ENCODE peak calls at places on chromosomes 1 and 21, in nine cellular contexts. V, Q, G, W, I, L, O, U and Y are unnamed samples.

GRCh38 chr21:45583831-45584509 is 41.7 kb upstream of the SLC19A1 start:
- DNase-seq in V (no peak), Q (peak), G (peak), W (no peak), I (no peak), L (no peak), O (no peak), U (no peak), Y (no peak)

GRCh38 chr1:227316941-227317540 is 1.3 kb downstream of the CDC42BPA start:
- DNase-seq in V (peak), Q (no peak), G (no peak), W (no peak), I (no peak), L (peak), O (peak), U (peak), Y (peak)

GRCh38 chr1:7628273-7628672 is 142.8 kb upstream of the VAMP3 start:
- DNase-seq in V (no peak), Q (no peak), G (no peak), W (no peak), I (no peak), L (no peak), O (no peak), U (no peak), Y (no peak)

GRCh38 chr21:25759573-25759972 is 24.8 kb downstream of the GABPA start:
- DNase-seq in V (peak), Q (no peak), G (no peak), W (no peak), I (no peak), L (no peak), O (no peak), U (no peak), Y (no peak)

GRCh38 chr1:186386725-186387383 is 11.2 kb downstream of the ODR4 start:
- DNase-seq in V (no peak), Q (no peak), G (no peak), W (no peak), I (no peak), L (no peak), O (no peak), U (no peak), Y (no peak)

GRCh38 chr1:212858461-212859265 is 588 bp downstream of the FLVCR1 start:
- DNase-seq in V (peak), Q (no peak), G (peak), W (peak), I (peak), L (peak), O (peak), U (peak), Y (peak)

GRCh38 chr21:46161180-46161799 is 5.9 kb upstream of the FTCD start:
- DNase-seq in V (no peak), Q (no peak), G (peak), W (no peak), I (no peak), L (no peak), O (no peak), U (no peak), Y (peak)

GRCh38 chr1:67988066-67988465 is 62.4 kb downstream of the DIRAS3 start:
- DNase-seq in V (no peak), Q (no peak), G (no peak), W (no peak), I (no peak), L (no peak), O (no peak), U (no peak), Y (peak)

GRCh38 chr1:14571810-14572767 is 26.4 kb upstream of the KAZN start:
- DNase-seq in V (no peak), Q (no peak), G (no peak), W (no peak), I (no peak), L (peak), O (no peak), U (no peak), Y (peak)

GRCh38 chr1:236619398-236619797 is 15.1 kb upstream of the HEATR1 start:
- DNase-seq in V (no peak), Q (no peak), G (no peak), W (no peak), I (peak), L (no peak), O (no peak), U (no peak), Y (no peak)

GRCh38 chr1:204814146-204814884 is 56.3 kb upstream of the NFASC start:
- DNase-seq in V (no peak), Q (peak), G (no peak), W (no peak), I (no peak), L (no peak), O (no peak), U (no peak), Y (no peak)

GRCh38 chr1:111099289-111099688 is 40.6 kb downstream of the DRAM2 start:
- DNase-seq in V (no peak), Q (no peak), G (no peak), W (peak), I (no peak), L (peak), O (no peak), U (no peak), Y (no peak)

GRCh38 chr1:36471830-36472641 is 7.9 kb upstream of the MRPS15 start:
- DNase-seq in V (no peak), Q (no peak), G (peak), W (no peak), I (no peak), L (no peak), O (no peak), U (no peak), Y (no peak)

GRCh38 chr1:67646145-67647035 is 38.6 kb upstream of the GADD45A start:
- DNase-seq in V (peak), Q (peak), G (no peak), W (no peak), I (peak), L (peak), O (no peak), U (peak), Y (peak)

GRCh38 chr1:113199718-113200455 is 126.9 kb downstream of the LRIG2 start:
- DNase-seq in V (no peak), Q (no peak), G (no peak), W (no peak), I (no peak), L (no peak), O (no peak), U (no peak), Y (no peak)

GRCh38 chr1:184900507-184900906 is 73.8 kb downstream of the NIBAN1 start:
- DNase-seq in V (no peak), Q (no peak), G (no peak), W (no peak), I (no peak), L (no peak), O (no peak), U (no peak), Y (no peak)

GRCh38 chr1:14578156-14578555 is 20.3 kb upstream of the KAZN start:
- DNase-seq in V (peak), Q (no peak), G (no peak), W (no peak), I (no peak), L (no peak), O (no peak), U (no peak), Y (no peak)

GRCh38 chr1:29298175-29298720 is 61.9 kb downstream of the PTPRU start:
- DNase-seq in V (no peak), Q (no peak), G (peak), W (no peak), I (no peak), L (no peak), O (no peak), U (no peak), Y (no peak)

GRCh38 chr1:232510367-232511110 is 119.4 kb downstream of the SIPA1L2 start:
- DNase-seq in V (no peak), Q (no peak), G (no peak), W (no peak), I (no peak), L (no peak), O (no peak), U (no peak), Y (no peak)

GRCh38 chr1:11281518-11282331 is 8.7 kb downstream of the UBIAD1 start:
- DNase-seq in V (peak), Q (no peak), G (no peak), W (no peak), I (no peak), L (no peak), O (no peak), U (peak), Y (peak)

GRCh38 chr21:27759091-27759659 is 792.3 kb upstream of the ADAMTS5 start:
- DNase-seq in V (no peak), Q (peak), G (no peak), W (no peak), I (no peak), L (no peak), O (no peak), U (peak), Y (peak)

GRCh38 chr1:22889213-22889827 is 83.3 kb downstream of the LACTBL1 start:
- DNase-seq in V (peak), Q (no peak), G (no peak), W (peak), I (no peak), L (peak), O (peak), U (peak), Y (peak)

GRCh38 chr1:62407398-62408009 is 29.3 kb upstream of the USP1 start:
- DNase-seq in V (peak), Q (no peak), G (no peak), W (peak), I (no peak), L (peak), O (peak), U (no peak), Y (peak)

GRCh38 chr1:43061803-43062202 is 103.1 kb upstream of the SLC2A1 start:
- DNase-seq in V (no peak), Q (no peak), G (no peak), W (no peak), I (no peak), L (no peak), O (no peak), U (no peak), Y (no peak)

GRCh38 chr1:1089731-1090423 is 15.8 kb upstream of the RNF223 start:
- DNase-seq in V (no peak), Q (no peak), G (peak), W (no peak), I (peak), L (no peak), O (no peak), U (no peak), Y (no peak)

GRCh38 chr1:228978486-228979324 is 243.4 kb downstream of the RHOU start:
- DNase-seq in V (no peak), Q (peak), G (no peak), W (no peak), I (peak), L (no peak), O (no peak), U (peak), Y (peak)

GRCh38 chr1:188317894-188318293 is 1489.1 kb downstream of the PLA2G4A start:
- DNase-seq in V (no peak), Q (no peak), G (no peak), W (no peak), I (no peak), L (no peak), O (no peak), U (no peak), Y (no peak)

GRCh38 chr21:38319781-38320180 is 63.0 kb downstream of the KCNJ15 start:
- DNase-seq in V (peak), Q (no peak), G (no peak), W (no peak), I (no peak), L (no peak), O (no peak), U (no peak), Y (no peak)

GRCh38 chr1:159915571-159916239 is 9.6 kb downstream of the TAGLN2 start:
- DNase-seq in V (no peak), Q (no peak), G (peak), W (no peak), I (no peak), L (no peak), O (no peak), U (no peak), Y (no peak)

GRCh38 chr1:226826479-226827245 is 43.8 kb upstream of the PSEN2 start:
- DNase-seq in V (no peak), Q (no peak), G (no peak), W (no peak), I (no peak), L (no peak), O (no peak), U (no peak), Y (no peak)

GRCh38 chr1:55938376-55938850 is 641.0 kb downstream of the PLPP3 start:
- DNase-seq in V (no peak), Q (no peak), G (no peak), W (no peak), I (no peak), L (no peak), O (no peak), U (no peak), Y (no peak)

GRCh38 chr1:234154320-234155251 is 218.7 kb upstream of the COA6 start:
- DNase-seq in V (peak), Q (no peak), G (no peak), W (peak), I (no peak), L (peak), O (peak), U (peak), Y (peak)

DNA sequence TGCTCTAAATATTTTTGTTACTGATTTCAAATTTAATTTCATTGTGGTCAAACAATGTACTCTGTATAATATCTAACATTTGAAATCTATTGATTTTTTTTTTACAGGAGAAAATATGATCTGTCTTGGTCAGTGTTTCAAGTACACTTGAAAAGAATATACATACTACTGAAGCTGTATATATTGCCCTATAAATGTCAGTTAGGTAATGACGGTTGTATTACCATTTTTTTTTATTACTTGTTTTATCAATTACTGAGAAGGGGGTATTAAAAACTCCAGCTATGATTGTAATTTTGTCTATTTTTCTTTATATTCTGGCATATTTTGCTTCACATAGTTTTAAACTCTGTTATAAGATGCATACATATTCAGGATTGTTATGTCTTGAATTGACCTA is 59.7 kb upstream of the CACHD1 start:
- DNase-seq in V (no peak), Q (no peak), G (no peak), W (no peak), I (no peak), L (no peak), O (no peak), U (no peak), Y (no peak)
- H3K4me3 ChIP-seq in V (no peak), Q (no peak), G (no peak), W (no peak), I (no peak), L (no peak), O (no peak), U (no peak), Y (no peak)

GRCh38 chr1:16038620-16038912 is 5.0 kb upstream of the CLCNKB start:
- DNase-seq in V (no peak), Q (no peak), G (no peak), W (peak), I (no peak), L (no peak), O (no peak), U (no peak), Y (no peak)
- TF ChIP-seq POLR2A in V (no peak), Q (no peak), G (no peak), W (no peak), I (no peak), L (no peak), O (no peak), U (no peak), Y (no peak)

GRCh38 chr1:90963236-90963635 is 58.6 kb downstream of the ZNF644 start:
- DNase-seq in V (no peak), Q (no peak), G (no peak), W (no peak), I (no peak), L (no peak), O (no peak), U (no peak), Y (no peak)

GRCh38 chr1:90952906-90953305 is 68.9 kb downstream of the ZNF644 start:
- DNase-seq in V (no peak), Q (no peak), G (no peak), W (no peak), I (no peak), L (peak), O (no peak), U (no peak), Y (no peak)

GRCh38 chr1:90959352-90960206 is 62.3 kb downstream of the ZNF644 start:
- DNase-seq in V (peak), Q (no peak), G (no peak), W (peak), I (no peak), L (peak), O (no peak), U (no peak), Y (no peak)

GRCh38 chr1:90955769-90956168 is 66.1 kb downstream of the ZNF644 start:
- DNase-seq in V (no peak), Q (no peak), G (no peak), W (no peak), I (no peak), L (no peak), O (no peak), U (no peak), Y (no peak)

GRCh38 chr1:90957497-90957896 is 64.3 kb downstream of the ZNF644 start:
- DNase-seq in V (no peak), Q (no peak), G (no peak), W (no peak), I (no peak), L (no peak), O (no peak), U (no peak), Y (no peak)
- H3K4me3 ChIP-seq in V (no peak), Q (no peak), G (no peak), W (no peak), I (no peak), L (no peak), O (no peak), U (no peak), Y (no peak)

GRCh38 chr1:32199043-32199716 is 1.2 kb upstream of the CCDC28B start:
- DNase-seq in V (no peak), Q (no peak), G (no peak), W (no peak), I (no peak), L (no peak), O (no peak), U (no peak), Y (no peak)
- TF ChIP-seq POLR2A in V (no peak), Q (no peak), G (no peak), W (no peak), I (no peak), L (no peak), O (no peak), U (no peak), Y (no peak)

GRCh38 chr1:47886141-47886540 is 111.0 kb downstream of the TRABD2B start:
- DNase-seq in V (no peak), Q (no peak), G (no peak), W (no peak), I (no peak), L (no peak), O (no peak), U (no peak), Y (no peak)

GRCh38 chr1:47887060-47887851 is 109.9 kb downstream of the TRABD2B start:
- DNase-seq in V (no peak), Q (no peak), G (no peak), W (no peak), I (no peak), L (no peak), O (no peak), U (no peak), Y (no peak)

GRCh38 chr1:47885062-47885461 is 112.1 kb downstream of the TRABD2B start:
- DNase-seq in V (no peak), Q (no peak), G (no peak), W (no peak), I (no peak), L (no peak), O (no peak), U (no peak), Y (no peak)

GRCh38 chr1:47890779-47891178 is 106.4 kb downstream of the TRABD2B start:
- DNase-seq in V (no peak), Q (no peak), G (no peak), W (no peak), I (peak), L (no peak), O (no peak), U (no peak), Y (no peak)

DNA sequence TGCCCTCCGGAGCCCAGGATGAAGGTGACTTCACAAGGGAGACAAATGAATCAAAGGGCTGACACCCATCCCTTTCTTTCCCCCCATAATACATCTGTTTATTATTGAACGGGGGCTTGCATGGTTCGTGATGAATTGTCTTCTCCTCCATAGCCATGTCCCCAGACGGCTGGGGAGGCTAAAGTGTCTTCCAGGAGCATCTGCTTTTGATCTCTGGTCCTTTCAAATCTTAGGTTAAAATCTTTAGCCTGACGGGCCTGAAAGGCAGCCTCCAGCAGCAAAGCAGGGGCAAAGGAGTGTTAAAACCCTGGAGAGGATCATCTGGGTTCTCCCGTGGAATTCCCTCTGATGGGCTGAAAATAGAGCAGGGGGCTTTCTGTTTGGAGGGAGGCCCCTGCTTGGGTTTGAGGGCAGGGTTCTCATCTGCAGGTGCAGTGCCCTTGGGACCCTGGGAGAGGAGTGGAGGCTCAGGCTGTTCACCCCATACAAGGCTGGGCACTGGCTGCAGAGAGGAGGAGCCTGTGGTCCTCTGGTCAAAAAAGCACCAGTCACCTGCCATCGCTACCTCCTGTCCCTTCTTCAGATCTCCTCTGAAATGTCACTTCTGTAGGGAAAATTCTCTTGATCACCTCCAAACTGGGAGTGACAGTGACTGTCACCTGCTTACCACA is 109.1 kb downstream of the TRABD2B start:
- DNase-seq in V (no peak), Q (no peak), G (no peak), W (no peak), I (no peak), L (no peak), O (no peak), U (no peak), Y (no peak)
- H3K4me3 ChIP-seq in V (no peak), Q (no peak), G (no peak), W (no peak), I (no peak), L (no peak), O (no peak), U (no peak), Y (no peak)

GRCh38 chr1:41394405-41394804 is 33.2 kb downstream of the FOXO6 start:
- DNase-seq in V (no peak), Q (no peak), G (no peak), W (no peak), I (no peak), L (no peak), O (no peak), U (no peak), Y (no peak)

GRCh38 chr1:41397020-41397419 is 35.8 kb downstream of the FOXO6 start:
- DNase-seq in V (no peak), Q (no peak), G (no peak), W (no peak), I (no peak), L (no peak), O (no peak), U (no peak), Y (no peak)

GRCh38 chr1:41395599-41395956 is 34.3 kb downstream of the FOXO6 start:
- DNase-seq in V (no peak), Q (no peak), G (no peak), W (no peak), I (no peak), L (no peak), O (no peak), U (no peak), Y (no peak)

GRCh38 chr1:41394918-41395598 is 33.8 kb downstream of the FOXO6 start:
- DNase-seq in V (no peak), Q (no peak), G (no peak), W (no peak), I (no peak), L (peak), O (no peak), U (no peak), Y (no peak)

GRCh38 chr1:41396084-41396483 is 34.9 kb downstream of the FOXO6 start:
- DNase-seq in V (no peak), Q (no peak), G (no peak), W (no peak), I (no peak), L (no peak), O (no peak), U (no peak), Y (no peak)
- TF ChIP-seq POLR2A in V (no peak), Q (no peak), G (no peak), W (no peak), I (no peak), L (no peak), O (no peak), U (no peak), Y (no peak)

GRCh38 chr1:84524590-84524989 is 18.2 kb upstream of the GNG5 start:
- DNase-seq in V (no peak), Q (no peak), G (no peak), W (no peak), I (no peak), L (no peak), O (no peak), U (no peak), Y (no peak)

GRCh38 chr1:84525738-84526137 is 19.4 kb upstream of the GNG5 start:
- DNase-seq in V (no peak), Q (no peak), G (no peak), W (no peak), I (no peak), L (no peak), O (no peak), U (no peak), Y (no peak)
- H3K4me3 ChIP-seq in V (no peak), Q (no peak), G (no peak), W (no peak), I (no peak), L (no peak), O (no peak), U (no peak), Y (no peak)

GRCh38 chr1:156659994-156660751 is 17.0 kb downstream of the NES start:
- DNase-seq in V (peak), Q (peak), G (peak), W (peak), I (peak), L (peak), O (peak), U (peak), Y (peak)
- TF ChIP-seq POLR2A in V (no peak), Q (no peak), G (no peak), W (no peak), I (no peak), L (no peak), O (peak), U (no peak), Y (no peak)

GRCh38 chr1:201537966-201538617 is 835 bp upstream of the NAV1 start:
- DNase-seq in V (no peak), Q (no peak), G (no peak), W (no peak), I (no peak), L (no peak), O (no peak), U (no peak), Y (no peak)
- H3K4me3 ChIP-seq in V (peak), Q (peak), G (peak), W (no peak), I (peak), L (no peak), O (peak), U (no peak), Y (no peak)